ENCODE peak calls at places on chromosomes 4 and X, in five cellular contexts. Q is HCT116, I is MM.1S, G is mammary epithelial cell, D is H1. B is an unnamed sample.

GRCh38 chr4:76745264-76745663 is 152.7 kb downstream of the SOWAHB start:
- DNase-seq in G (no peak), D (no peak), Q (no peak), I (no peak), B (peak)

GRCh38 chrX:41561045-41561444 is 113.9 kb downstream of the NYX start:
- DNase-seq in I (peak), G (peak), D (no peak), Q (no peak), B (peak)

GRCh38 chr4:94415448-94415847 is 36.3 kb upstream of the PDLIM5 start:
- DNase-seq in I (no peak), Q (no peak), D (no peak), G (no peak), B (no peak)

GRCh38 chrX:13538414-13538813 is 31.0 kb upstream of the EGFL6 start:
- DNase-seq in D (no peak), G (no peak), I (no peak), Q (no peak), B (no peak)

GRCh38 chrX:100731441-100732281 is at the start of gene SYTL4:
- DNase-seq in D (no peak), G (no peak), I (no peak), Q (peak), B (peak)

GRCh38 chr4:128306992-128307581 is 19.5 kb upstream of the PGRMC2 start:
- DNase-seq in I (no peak), Q (no peak), D (no peak), G (no peak), B (no peak)

GRCh38 chr4:145511913-145512522 is 30.4 kb downstream of the SMAD1 start:
- DNase-seq in I (peak), G (peak), Q (peak), D (no peak), B (peak)

GRCh38 chrX:105876658-105877057 is 54.3 kb downstream of the NRK start:
- DNase-seq in D (no peak), I (peak), G (peak), Q (peak), B (no peak)

GRCh38 chr4:30720656-30721352 is 635 bp downstream of the PCDH7 start:
- DNase-seq in Q (no peak), I (no peak), G (no peak), D (no peak), B (peak)

GRCh38 chrX:105662248-105662647 is 160.1 kb upstream of the NRK start:
- DNase-seq in G (peak), D (no peak), I (no peak), Q (no peak), B (no peak)

GRCh38 chr4:121900132-121900983 is 30.1 kb upstream of the BBS7 start:
- DNase-seq in D (peak), Q (peak), I (peak), G (peak), B (peak)

GRCh38 chrX:13164611-13165010 is 120.2 kb upstream of the FAM9C start:
- DNase-seq in I (no peak), Q (no peak), G (no peak), D (no peak), B (no peak)

GRCh38 chr4:83961575-83961974 is 425.7 kb downstream of the GPAT3 start:
- DNase-seq in G (no peak), Q (no peak), I (peak), D (no peak), B (peak)

GRCh38 chr4:8756816-8757215 is 114.8 kb downstream of the HMX1 start:
- DNase-seq in G (no peak), I (no peak), D (no peak), Q (no peak), B (no peak)

GRCh38 chr4:56414135-56414675 is 21.2 kb downstream of the PPAT start:
- DNase-seq in I (no peak), G (peak), Q (no peak), D (no peak), B (peak)

GRCh38 chr4:48112017-48112667 is 21.9 kb downstream of the TXK start:
- DNase-seq in I (no peak), D (no peak), Q (no peak), G (peak), B (peak)

GRCh38 chr4:180949825-180950224 is 1293.4 kb upstream of the TENM3 start:
- DNase-seq in I (no peak), G (peak), D (no peak), Q (no peak), B (no peak)

GRCh38 chrX:21840199-21840557 is 761 bp downstream of the MBTPS2 start:
- DNase-seq in G (no peak), I (peak), D (no peak), Q (no peak), B (peak)

GRCh38 chr4:174591243-174592021 is 69.1 kb upstream of the HPGD start:
- DNase-seq in Q (no peak), D (no peak), I (no peak), G (no peak), B (no peak)

GRCh38 chr4:124884316-124884715 is 171.8 kb upstream of the ANKRD50 start:
- DNase-seq in Q (no peak), D (no peak), G (no peak), I (no peak), B (no peak)

GRCh38 chr4:157217708-157218107 is 2.8 kb upstream of the GRIA2 start:
- DNase-seq in I (peak), Q (peak), G (no peak), D (no peak), B (peak)

GRCh38 chr4:36043901-36044300 is 200.4 kb downstream of the ARAP2 start:
- DNase-seq in I (no peak), Q (no peak), D (no peak), G (peak), B (no peak)

GRCh38 chr4:36039031-36039430 is 205.3 kb downstream of the ARAP2 start:
- DNase-seq in I (peak), D (no peak), Q (no peak), G (no peak), B (no peak)

GRCh38 chr4:36042122-36042970 is 202.0 kb downstream of the ARAP2 start:
- DNase-seq in D (no peak), I (no peak), G (no peak), Q (no peak), B (no peak)

GRCh38 chr4:36043241-36043640 is 201.1 kb downstream of the ARAP2 start:
- DNase-seq in I (no peak), G (no peak), Q (no peak), D (no peak), B (no peak)

DNA sequence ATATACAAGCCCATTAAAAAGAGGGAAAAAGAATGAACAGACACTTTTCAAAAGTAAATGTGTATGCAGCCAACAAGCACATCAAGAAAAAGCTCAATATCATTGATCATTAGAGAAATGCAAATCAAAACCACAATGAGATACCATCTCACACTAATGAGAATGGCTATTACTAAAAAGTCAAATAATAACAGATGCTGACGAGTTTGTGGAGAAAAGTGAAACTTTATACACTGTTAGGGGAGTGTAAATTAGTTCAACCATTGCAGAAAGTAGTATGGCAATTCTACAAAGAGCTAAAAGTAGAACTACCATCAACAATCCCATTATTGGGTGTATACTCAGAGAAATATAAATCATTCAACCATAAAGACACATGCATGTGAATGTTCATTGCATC is 203.0 kb downstream of the ARAP2 start:
- DNase-seq in I (no peak), G (no peak), D (no peak), Q (no peak), B (no peak)
- H3K27ac ChIP-seq in I (no peak), G (no peak), D (no peak), Q (no peak), B (no peak)

DNA sequence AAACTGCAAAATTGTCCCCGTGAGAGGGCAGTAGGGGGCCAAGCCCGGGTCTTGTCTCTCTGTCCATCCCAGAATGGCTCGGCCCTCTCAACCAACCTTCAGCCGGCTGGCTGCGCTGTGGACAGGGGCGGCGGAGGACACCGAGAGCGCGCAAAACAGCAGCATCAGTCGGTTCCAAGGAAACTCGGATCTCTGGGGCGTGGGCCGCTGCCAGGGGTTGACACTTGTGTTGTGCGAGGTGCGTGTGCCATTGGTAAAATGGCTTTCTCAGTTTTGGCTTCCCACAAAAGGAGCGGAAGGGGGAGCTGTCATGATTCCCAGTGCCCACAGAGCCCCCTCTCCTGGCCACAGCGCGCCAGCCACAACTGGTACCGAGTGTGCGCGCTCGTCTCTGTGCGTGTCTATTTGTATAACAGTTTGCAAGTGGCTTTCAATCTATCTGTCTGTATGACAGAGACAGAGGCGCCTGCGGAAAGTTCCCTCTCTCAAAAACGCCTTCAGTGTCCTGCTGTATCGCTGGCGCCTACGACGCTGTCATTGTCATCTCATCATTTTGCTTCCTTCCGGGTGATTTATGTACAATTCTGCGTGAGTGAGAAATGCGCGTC is 1.9 kb downstream of the DKK2 start:
- DNase-seq in Q (no peak), I (no peak), D (no peak), G (no peak), B (peak)
- TF ChIP-seq EZH2 in Q (no peak), I (no peak), D (no peak), G (no peak), B (no peak)

GRCh38 chrX:40169193-40170086 is 71.7 kb upstream of the BCOR start:
- DNase-seq in D (peak), I (peak), G (no peak), Q (peak), B (no peak)
- H3K4me2 ChIP-seq in D (peak), I (peak), G (no peak), Q (peak), B (no peak)

GRCh38 chr4:52269761-52270160 is 218.7 kb downstream of the SPATA18 start:
- DNase-seq in D (no peak), G (no peak), I (no peak), Q (no peak), B (no peak)
- H3K27ac ChIP-seq in D (no peak), G (no peak), I (no peak), Q (no peak), B (no peak)

DNA sequence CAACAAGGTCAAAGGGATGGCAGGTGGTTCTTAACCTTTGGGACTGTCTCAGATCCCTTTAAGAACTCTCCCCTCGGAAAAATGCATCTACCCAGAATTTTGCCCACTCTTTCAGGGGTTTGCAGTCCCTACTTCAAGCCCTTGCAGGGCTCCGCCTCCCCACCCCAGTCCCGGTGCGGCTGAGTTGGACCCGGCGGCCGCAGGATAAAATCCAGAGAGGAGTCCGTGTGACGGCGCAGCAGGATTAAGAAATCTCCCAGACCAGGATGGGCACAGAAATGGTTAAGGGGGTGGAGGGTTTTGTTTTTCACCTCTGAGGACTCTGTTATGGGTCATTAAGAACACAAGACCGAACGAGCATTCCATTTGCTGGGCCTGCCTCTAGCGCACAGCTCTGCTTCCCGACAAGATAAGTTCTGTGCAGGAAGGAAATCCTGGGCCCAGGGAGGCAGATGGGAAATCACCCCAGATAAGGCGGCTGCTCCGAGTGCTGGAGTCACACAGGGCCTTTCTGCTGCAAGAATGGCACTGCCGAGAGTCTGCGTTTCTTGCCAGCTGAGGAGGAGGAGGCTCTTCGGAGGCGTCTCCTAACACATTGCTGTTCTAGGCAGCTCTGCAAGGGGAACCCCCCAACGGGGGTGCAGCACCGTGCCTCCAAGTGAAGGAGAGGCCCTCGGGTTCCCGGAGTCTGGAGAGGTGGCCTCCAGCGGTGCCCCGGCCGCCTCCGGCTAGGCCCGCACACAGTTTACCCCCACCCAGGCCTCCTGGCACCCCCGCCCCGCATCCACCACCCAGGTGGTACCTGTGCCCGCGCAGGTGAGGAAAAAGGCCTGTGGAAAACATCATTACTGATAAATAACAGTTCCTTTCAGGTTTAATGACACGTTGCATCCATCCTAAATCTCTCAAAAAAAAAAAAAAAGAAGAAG is 277.6 kb downstream of the BCOR start:
- DNase-seq in I (no peak), Q (no peak), D (no peak), G (no peak), B (no peak)
- TF ChIP-seq EZH2 in I (no peak), Q (no peak), D (no peak), G (no peak), B (no peak)

GRCh38 chr4:40630335-40631021 is 814 bp upstream of the RBM47 start:
- DNase-seq in G (no peak), Q (peak), I (peak), D (peak), B (no peak)
- H3K4me2 ChIP-seq in G (no peak), Q (peak), I (peak), D (peak), B (no peak)

GRCh38 chr4:119628281-119629141 is at the start of gene PDE5A:
- DNase-seq in D (peak), G (peak), Q (peak), I (peak), B (peak)
- H3K27ac ChIP-seq in D (peak), G (no peak), Q (peak), I (peak), B (peak)

GRCh38 chrX:72306085-72306801 is 529 bp upstream of the CITED1 start:
- DNase-seq in D (no peak), Q (no peak), G (no peak), I (no peak), B (peak)
- TF ChIP-seq EZH2 in D (no peak), Q (no peak), G (no peak), I (no peak), B (peak)

DNA sequence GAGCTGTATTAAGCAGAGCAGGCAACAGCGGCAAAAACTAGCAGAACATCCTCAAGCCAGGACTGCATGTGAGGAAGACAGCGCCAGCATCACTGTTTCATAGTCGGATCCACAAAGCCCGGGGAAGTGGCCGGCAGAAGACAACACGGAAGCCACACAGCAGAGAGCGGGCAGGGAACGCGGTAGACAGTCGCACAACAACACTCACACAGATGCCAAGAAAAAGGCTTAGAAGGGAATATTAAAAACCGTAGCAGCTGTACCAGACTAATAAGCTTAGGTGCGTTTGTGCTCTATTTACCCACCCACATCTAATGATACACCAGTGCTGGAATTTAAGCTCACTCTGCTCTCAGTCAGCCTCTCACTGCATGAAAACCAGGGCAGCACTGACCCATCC is 16.0 kb downstream of the ZFYVE28 start:
- DNase-seq in Q (no peak), G (no peak), D (no peak), I (no peak), B (no peak)
- H3K4me2 ChIP-seq in Q (peak), G (peak), D (peak), I (no peak), B (peak)